ENCODE peak calls at places on chromosomes 5 and 9, in five cellular contexts. One of them, this sample, is unnamed.
A peak's percentile ranks its signal among the peaks of the same experiment; 100 is the strongest.

GRCh38 chr9:73595036-73595545 is 443.4 kb downstream of the ANXA1 start:
- DNase-seq in head of caudate nucleus: no peak
- DNase-seq in posterior cingulate gyrus: no peak
- DNase-seq in GM03348: no peak
- DNase-seq in BE2C: no peak
- DNase-seq in this sample: peak; percentile 7

GRCh38 chr5:134463991-134464760 is 52.5 kb upstream of the CDKN2AIPNL start:
- DNase-seq in head of caudate nucleus: no peak
- DNase-seq in BE2C: no peak
- DNase-seq in posterior cingulate gyrus: peak; percentile 20
- DNase-seq in GM03348: no peak
- DNase-seq in this sample: no peak

GRCh38 chr9:134591573-134591981 is 50.0 kb upstream of the COL5A1 start:
- DNase-seq in head of caudate nucleus: no peak
- DNase-seq in GM03348: peak; percentile 90
- DNase-seq in BE2C: no peak
- DNase-seq in posterior cingulate gyrus: no peak
- DNase-seq in this sample: no peak

GRCh38 chr5:68071731-68072130 is 143.8 kb upstream of the PIK3R1 start:
- DNase-seq in posterior cingulate gyrus: no peak
- DNase-seq in BE2C: no peak
- DNase-seq in head of caudate nucleus: no peak
- DNase-seq in GM03348: peak; percentile 58
- DNase-seq in this sample: no peak

GRCh38 chr9:128470560-128470959 is 14.8 kb downstream of the ODF2 start:
- DNase-seq in GM03348: peak; percentile 73
- DNase-seq in head of caudate nucleus: no peak
- DNase-seq in posterior cingulate gyrus: no peak
- DNase-seq in BE2C: no peak
- DNase-seq in this sample: no peak

GRCh38 chr5:143446535-143447226 is 43.2 kb upstream of the NR3C1 start:
- DNase-seq in BE2C: no peak
- DNase-seq in GM03348: no peak
- DNase-seq in posterior cingulate gyrus: no peak
- DNase-seq in head of caudate nucleus: no peak
- DNase-seq in this sample: no peak

GRCh38 chr9:125659954-125660353 is 47.1 kb downstream of the MAPKAP1 start:
- DNase-seq in GM03348: peak; percentile 60
- DNase-seq in posterior cingulate gyrus: no peak
- DNase-seq in BE2C: no peak
- DNase-seq in head of caudate nucleus: no peak
- DNase-seq in this sample: no peak

GRCh38 chr5:138946831-138947560 is 71.9 kb upstream of the LRRTM2 start:
- DNase-seq in posterior cingulate gyrus: peak; percentile 61
- DNase-seq in BE2C: no peak
- DNase-seq in head of caudate nucleus: no peak
- DNase-seq in GM03348: no peak
- DNase-seq in this sample: no peak

GRCh38 chr5:181052928-181053759 is 13.1 kb downstream of the BTNL9 start:
- DNase-seq in posterior cingulate gyrus: peak; percentile 78
- DNase-seq in GM03348: peak; percentile 44
- DNase-seq in BE2C: no peak
- DNase-seq in head of caudate nucleus: no peak
- DNase-seq in this sample: no peak

GRCh38 chr5:180803181-180804128 is 849 bp upstream of the MGAT1 start:
- DNase-seq in posterior cingulate gyrus: peak; percentile 85
- DNase-seq in BE2C: no peak
- DNase-seq in head of caudate nucleus: peak; percentile 35
- DNase-seq in GM03348: peak; percentile 48
- DNase-seq in this sample: no peak

GRCh38 chr9:35912791-35913400 is 3.6 kb downstream of the SPAAR start:
- DNase-seq in BE2C: peak; percentile 16
- DNase-seq in posterior cingulate gyrus: no peak
- DNase-seq in GM03348: no peak
- DNase-seq in head of caudate nucleus: no peak
- DNase-seq in this sample: no peak

GRCh38 chr5:91307023-91307422 is 76.1 kb downstream of the ARRDC3 start:
- DNase-seq in BE2C: no peak
- DNase-seq in GM03348: peak; percentile 80
- DNase-seq in head of caudate nucleus: no peak
- DNase-seq in posterior cingulate gyrus: no peak
- DNase-seq in this sample: no peak

GRCh38 chr9:84239341-84239740 is 101.2 kb downstream of the SLC28A3 start:
- DNase-seq in posterior cingulate gyrus: no peak
- DNase-seq in BE2C: no peak
- DNase-seq in head of caudate nucleus: no peak
- DNase-seq in GM03348: peak; percentile 17
- DNase-seq in this sample: peak; percentile 15

This sample was measured in WERI-Rb-1.